ENCODE peak calls at places on chromosomes 1 and 21, in five cellular contexts. G is brain microvascular endothelial cell, R is cortex of kidney, M is amniotic stem cell, D is NCI-H1105 treated with DMSO at 0.1 percent for 48 hours. I is an unnamed sample.

GRCh38 chr21:42659416-42660117 is 6.1 kb downstream of the PDE9A start:
- DNase-seq in G (no peak), R (no peak), M (no peak), D (no peak), I (no peak)

GRCh38 chr21:26425576-26425975 is 147.5 kb downstream of the CYYR1 start:
- DNase-seq in G (no peak), R (no peak), M (no peak), D (no peak), I (no peak)

GRCh38 chr1:47593001-47593568 is 155.2 kb downstream of the FOXD2 start:
- DNase-seq in G (no peak), R (no peak), M (no peak), D (no peak), I (no peak)

GRCh38 chr21:36466061-36466511 is 13.8 kb downstream of the CLDN14 start:
- DNase-seq in G (no peak), R (no peak), M (no peak), D (no peak), I (no peak)

GRCh38 chr1:175933801-175934200 is 190.4 kb upstream of the TNR start:
- DNase-seq in G (peak; percentile 14), R (no peak), M (no peak), D (no peak), I (no peak)

GRCh38 chr1:170146861-170147260 is 1.1 kb downstream of the NTMT2 start:
- DNase-seq in G (no peak), R (no peak), M (no peak), D (no peak), I (peak; percentile 11)

GRCh38 chr1:227729881-227730629 is 5.0 kb downstream of the JMJD4 start:
- DNase-seq in G (peak; percentile 65), R (no peak), M (peak; percentile 5), D (no peak), I (peak; percentile 35)

GRCh38 chr1:17170571-17170970 is 34.4 kb upstream of the PADI1 start:
- DNase-seq in G (no peak), R (no peak), M (no peak), D (no peak), I (no peak)

GRCh38 chr1:201721131-201722049 is 107.6 kb upstream of the IPO9 start:
- DNase-seq in G (peak; percentile 57), R (no peak), M (no peak), D (no peak), I (no peak)

I was measured in T-cell.